ENCODE peak calls at places on chromosomes 16 and 17, in eight cellular contexts. O is GM19239, K is thoracic aorta, M is hippocampal formation, A is AG08396, I is nephron progenitor cell, R is EH, Q is NCI-H1436. S is an unnamed sample.

GRCh38 chr17:13704333-13704732 is 102.6 kb upstream of the HS3ST3A1 start:
- DNase-seq in O (no peak), K (no peak), M (no peak), A (peak; percentile 58), I (no peak), R (peak; percentile 78), Q (no peak), S (no peak)

GRCh38 chr17:82917656-82918345 is 78.0 kb upstream of the ZNF750 start:
- DNase-seq in O (no peak), K (no peak), M (no peak), A (peak; percentile 49), I (peak; percentile 36), R (peak; percentile 18), Q (no peak), S (no peak)

GRCh38 chr16:12066823-12067222 is 90.3 kb downstream of the SNX29 start:
- DNase-seq in O (no peak), K (no peak), M (no peak), A (no peak), I (no peak), R (no peak), Q (no peak), S (no peak)

GRCh38 chr17:40281663-40282062 is 6.0 kb upstream of the CDC6 start:
- DNase-seq in O (no peak), K (no peak), M (no peak), A (no peak), I (no peak), R (peak; percentile 11), Q (no peak), S (no peak)

GRCh38 chr16:85269165-85269564 is 156.9 kb upstream of the CIBAR2 start:
- DNase-seq in O (no peak), K (no peak), M (no peak), A (no peak), I (no peak), R (no peak), Q (no peak), S (no peak)

GRCh38 chr16:23694707-23695373 is 16.2 kb downstream of the PLK1 start:
- DNase-seq in O (peak; percentile 36), K (no peak), M (no peak), A (peak; percentile 41), I (peak; percentile 75), R (peak; percentile 34), Q (no peak), S (peak; percentile 80)

GRCh38 chr17:32873114-32873513 is 3.8 kb downstream of the MYO1D start:
- DNase-seq in O (no peak), K (no peak), M (no peak), A (no peak), I (no peak), R (no peak), Q (no peak), S (no peak)

GRCh38 chr16:70257391-70257790 is 5.7 kb upstream of the EXOSC6 start:
- DNase-seq in O (no peak), K (no peak), M (no peak), A (no peak), I (no peak), R (peak; percentile 58), Q (no peak), S (no peak)

GRCh38 chr16:86757704-86758040 is 179.3 kb downstream of the FOXL1 start:
- DNase-seq in O (no peak), K (no peak), M (no peak), A (no peak), I (no peak), R (no peak), Q (no peak), S (no peak)

GRCh38 chr16:51034481-51035109 is 116.5 kb downstream of the SALL1 start:
- DNase-seq in O (no peak), K (no peak), M (no peak), A (no peak), I (no peak), R (no peak), Q (peak; percentile 56), S (no peak)

GRCh38 chr17:82296511-82297279 is 20.7 kb downstream of the CD7 start:
- DNase-seq in O (no peak), K (no peak), M (no peak), A (no peak), I (no peak), R (no peak), Q (no peak), S (no peak)

GRCh38 chr16:86089341-86089900 is 190.5 kb downstream of the IRF8 start:
- DNase-seq in O (no peak), K (no peak), M (no peak), A (no peak), I (no peak), R (no peak), Q (no peak), S (no peak)

GRCh38 chr17:77358801-77359716 is 218.3 kb downstream of the SEC14L1 start:
- DNase-seq in O (no peak), K (no peak), M (no peak), A (no peak), I (no peak), R (no peak), Q (no peak), S (no peak)

GRCh38 chr16:17972460-17972943 is 364.0 kb downstream of the NPIPA8 start:
- DNase-seq in O (no peak), K (no peak), M (no peak), A (no peak), I (peak; percentile 63), R (peak; percentile 1), Q (no peak), S (peak; percentile 54)

GRCh38 chr16:68083861-68084503 is 1.2 kb upstream of the NFATC3 start:
- DNase-seq in O (no peak), K (no peak), M (no peak), A (no peak), I (peak; percentile 39), R (peak; percentile 79), Q (no peak), S (peak; percentile 62)

GRCh38 chr17:81338301-81339179 is 43.4 kb upstream of the SLC38A10 start:
- DNase-seq in O (no peak), K (no peak), M (no peak), A (no peak), I (no peak), R (no peak), Q (no peak), S (peak; percentile 42)

S was measured in SK-N-DZ.